ENCODE peak calls at places on chromosomes 11 and 22, in eight cellular contexts. X is GM06990, J is RCC 7860, H is cardiac muscle cell, G is GM04503, D is NCI-H526, K is left kidney, C is GM12865. F is an unnamed sample.

GRCh38 chr11:35619754-35620640 is 1.7 kb downstream of the FJX1 start:
- DNase-seq in X (peak), J (peak), H (peak), G (no peak), D (peak), K (peak), C (peak), F (peak)

GRCh38 chr11:44875056-44875455 is 75.6 kb downstream of the TP53I11 start:
- DNase-seq in X (no peak), J (no peak), H (no peak), G (no peak), D (no peak), K (no peak), C (no peak), F (no peak)

GRCh38 chr11:86741489-86742435 is 58.6 kb upstream of the PRSS23 start:
- DNase-seq in X (no peak), J (peak), H (no peak), G (peak), D (no peak), K (no peak), C (no peak), F (no peak)

GRCh38 chr11:23573430-23573829 is 713.2 kb upstream of the CCDC179 start:
- DNase-seq in X (no peak), J (no peak), H (no peak), G (no peak), D (no peak), K (no peak), C (no peak), F (no peak)

GRCh38 chr11:114395776-114396175 is 4.5 kb downstream of the C11orf71 start:
- DNase-seq in X (no peak), J (no peak), H (no peak), G (no peak), D (peak), K (no peak), C (no peak), F (no peak)

GRCh38 chr11:32331098-32331497 is 104.2 kb downstream of the WT1 start:
- DNase-seq in X (no peak), J (no peak), H (no peak), G (no peak), D (no peak), K (peak), C (no peak), F (no peak)

GRCh38 chr11:44601471-44602370 is 36.3 kb downstream of the CD82 start:
- DNase-seq in X (peak), J (no peak), H (no peak), G (no peak), D (no peak), K (no peak), C (peak), F (peak)

GRCh38 chr11:106446961-106447360 is 369.5 kb downstream of the AASDHPPT start:
- DNase-seq in X (no peak), J (no peak), H (no peak), G (no peak), D (no peak), K (peak), C (no peak), F (no peak)

GRCh38 chr11:28835790-28836189 is 727.6 kb downstream of the METTL15 start:
- DNase-seq in X (no peak), J (peak), H (no peak), G (peak), D (no peak), K (no peak), C (no peak), F (no peak)

GRCh38 chr11:1238767-1239595 is 16.1 kb downstream of the MUC5B start:
- DNase-seq in X (no peak), J (no peak), H (peak), G (no peak), D (no peak), K (peak), C (no peak), F (no peak)

GRCh38 chr11:47177846-47178245 is 1.2 kb upstream of the ARFGAP2 start:
- DNase-seq in X (no peak), J (no peak), H (no peak), G (no peak), D (no peak), K (no peak), C (no peak), F (no peak)

GRCh38 chr11:108496643-108497256 is 1.4 kb downstream of the POGLUT3 start:
- DNase-seq in X (no peak), J (no peak), H (no peak), G (no peak), D (no peak), K (peak), C (no peak), F (peak)

GRCh38 chr11:35622070-35622469 is 3.8 kb downstream of the FJX1 start:
- DNase-seq in X (no peak), J (peak), H (peak), G (peak), D (no peak), K (peak), C (no peak), F (no peak)

GRCh38 chr11:77096591-77097019 is 6.0 kb upstream of the OMP start:
- DNase-seq in X (no peak), J (no peak), H (no peak), G (no peak), D (no peak), K (no peak), C (no peak), F (no peak)

GRCh38 chr11:72224587-72225410 is at the start of gene INPPL1:
- DNase-seq in X (peak), J (peak), H (peak), G (no peak), D (peak), K (peak), C (peak), F (peak)

GRCh38 chr22:34800265-34800664 is 265.7 kb upstream of the ISX start:
- DNase-seq in X (no peak), J (no peak), H (no peak), G (no peak), D (no peak), K (peak), C (no peak), F (no peak)

GRCh38 chr11:3156661-3157311 is 8.3 kb downstream of the OSBPL5 start:
- DNase-seq in X (no peak), J (no peak), H (no peak), G (no peak), D (no peak), K (peak), C (no peak), F (no peak)

GRCh38 chr11:67442504-67443398 is 525 bp downstream of the CORO1B start:
- DNase-seq in X (no peak), J (no peak), H (no peak), G (no peak), D (no peak), K (no peak), C (no peak), F (no peak)

GRCh38 chr11:57345555-57346151 is 7.5 kb downstream of the P2RX3 start:
- DNase-seq in X (no peak), J (peak), H (peak), G (no peak), D (peak), K (peak), C (peak), F (peak)

GRCh38 chr11:131217313-131218297 is 152.8 kb upstream of the NTM start:
- DNase-seq in X (no peak), J (no peak), H (no peak), G (no peak), D (peak), K (peak), C (peak), F (no peak)

GRCh38 chr11:47980093-47980906 is at the start of gene PTPRJ:
- DNase-seq in X (peak), J (peak), H (peak), G (no peak), D (no peak), K (peak), C (peak), F (peak)

GRCh38 chr11:120134106-120134930 is 3.6 kb downstream of the TRIM29 start:
- DNase-seq in X (no peak), J (no peak), H (no peak), G (no peak), D (no peak), K (no peak), C (no peak), F (no peak)

GRCh38 chr11:68043349-68044144 is 4.7 kb downstream of the TCIRG1 start:
- DNase-seq in X (no peak), J (no peak), H (no peak), G (no peak), D (no peak), K (peak), C (no peak), F (no peak)

GRCh38 chr11:130068546-130068985 is 1.1 kb upstream of the APLP2 start:
- DNase-seq in X (no peak), J (no peak), H (no peak), G (no peak), D (peak), K (no peak), C (no peak), F (no peak)

GRCh38 chr11:44304091-44305084 is 5.6 kb downstream of the ALX4 start:
- DNase-seq in X (no peak), J (no peak), H (no peak), G (no peak), D (no peak), K (peak), C (no peak), F (no peak)

GRCh38 chr11:28833670-28834069 is 725.5 kb downstream of the METTL15 start:
- DNase-seq in X (no peak), J (peak), H (no peak), G (peak), D (no peak), K (no peak), C (no peak), F (no peak)

GRCh38 chr11:74819400-74819799 is 70.8 kb downstream of the RNF169 start:
- DNase-seq in X (no peak), J (no peak), H (no peak), G (no peak), D (no peak), K (no peak), C (no peak), F (no peak)

GRCh38 chr22:49034836-49035817 is 792.5 kb downstream of the BRD1 start:
- DNase-seq in X (no peak), J (no peak), H (no peak), G (no peak), D (no peak), K (no peak), C (no peak), F (no peak)

GRCh38 chr11:31804439-31805036 is 6.6 kb downstream of the PAX6 start:
- DNase-seq in X (no peak), J (no peak), H (no peak), G (no peak), D (no peak), K (peak), C (no peak), F (peak)

GRCh38 chr22:43356881-43357280 is 13.7 kb upstream of the SCUBE1 start:
- DNase-seq in X (no peak), J (no peak), H (peak), G (no peak), D (no peak), K (peak), C (no peak), F (no peak)

GRCh38 chr11:93287434-93287833 is 43.1 kb upstream of the DEUP1 start:
- DNase-seq in X (no peak), J (peak), H (no peak), G (no peak), D (no peak), K (no peak), C (no peak), F (no peak)

GRCh38 chr22:31719850-31720471 is 30.0 kb downstream of the PRR14L start:
- DNase-seq in X (no peak), J (no peak), H (no peak), G (no peak), D (no peak), K (no peak), C (no peak), F (no peak)

GRCh38 chr11:76609736-76610370 is 60.7 kb downstream of the LRRC32 start:
- DNase-seq in X (no peak), J (no peak), H (no peak), G (no peak), D (no peak), K (peak), C (no peak), F (no peak)

GRCh38 chr22:44620129-44620840 is 81.7 kb upstream of the PRR5 start:
- DNase-seq in X (peak), J (no peak), H (peak), G (no peak), D (peak), K (peak), C (peak), F (peak)

F was measured in GM13977.